ENCODE peak calls at places on chromosomes 2 and 18, in four cellular contexts. One of them, this sample, is unnamed.

GRCh38 chr18:46917108-46917807 is at the start of the genes KATNAL2 and PIAS2:
- DNase-seq in tibial nerve: peak
- DNase-seq in mucosa of descending colon: peak
- DNase-seq in cardiac fibroblast: peak
- DNase-seq in this sample: peak

GRCh38 chr2:195710407-195710806 is 53.4 kb downstream of the SLC39A10 start:
- DNase-seq in tibial nerve: no peak
- DNase-seq in cardiac fibroblast: peak
- DNase-seq in mucosa of descending colon: no peak
- DNase-seq in this sample: no peak

GRCh38 chr18:12659904-12660605 is 2.1 kb upstream of the SPIRE1 start:
- DNase-seq in cardiac fibroblast: peak
- DNase-seq in mucosa of descending colon: peak
- DNase-seq in tibial nerve: peak
- DNase-seq in this sample: peak

GRCh38 chr18:44848931-44849330 is 168.2 kb downstream of the SETBP1 start:
- DNase-seq in tibial nerve: no peak
- DNase-seq in cardiac fibroblast: peak
- DNase-seq in mucosa of descending colon: no peak
- DNase-seq in this sample: no peak

GRCh38 chr18:55338955-55339662 is 248.9 kb downstream of the TCF4 start:
- DNase-seq in cardiac fibroblast: peak
- DNase-seq in mucosa of descending colon: no peak
- DNase-seq in tibial nerve: no peak
- DNase-seq in this sample: no peak

GRCh38 chr2:8334866-8335325 is 347.0 kb upstream of the ID2 start:
- DNase-seq in mucosa of descending colon: no peak
- DNase-seq in tibial nerve: no peak
- DNase-seq in cardiac fibroblast: no peak
- DNase-seq in this sample: no peak

GRCh38 chr2:152573168-152573567 is 144.1 kb downstream of the PRPF40A start:
- DNase-seq in mucosa of descending colon: peak
- DNase-seq in tibial nerve: peak
- DNase-seq in cardiac fibroblast: peak
- DNase-seq in this sample: no peak

GRCh38 chr2:157433335-157433890 is 10.5 kb downstream of the CYTIP start:
- DNase-seq in mucosa of descending colon: no peak
- DNase-seq in tibial nerve: no peak
- DNase-seq in cardiac fibroblast: peak
- DNase-seq in this sample: no peak

This sample was measured in transverse colon.